ENCODE peak calls at places on chromosomes 12 and 14, in four cellular contexts. S is GM23338, P is IMR-90, R is HL-60. B is an unnamed sample.

GRCh38 chr12:2212537-2212936 is 159.8 kb downstream of the CACNA1C start:
- DNase-seq in S (no peak), P (no peak), R (no peak), B (no peak)

GRCh38 chr14:94536836-94537235 is 24.4 kb upstream of the SERPINA4 start:
- DNase-seq in S (peak), P (no peak), R (no peak), B (no peak)

GRCh38 chr14:100213956-100214767 is 24.8 kb upstream of the YY1 start:
- DNase-seq in S (peak), P (peak), R (peak), B (peak)

GRCh38 chr12:82650627-82651337 is 35.9 kb upstream of the TMTC2 start:
- DNase-seq in S (no peak), P (no peak), R (no peak), B (no peak)

GRCh38 chr12:41486718-41487117 is 298.6 kb downstream of the PDZRN4 start:
- DNase-seq in S (peak), P (peak), R (no peak), B (no peak)

GRCh38 chr12:57149309-57149900 is 2.0 kb upstream of the LRP1-AS start:
- DNase-seq in S (no peak), P (peak), R (no peak), B (peak)

GRCh38 chr12:118190266-118190665 is 54.3 kb downstream of the PEBP1 start:
- DNase-seq in S (peak), P (peak), R (no peak), B (peak)

GRCh38 chr14:89466460-89466859 is 49.4 kb upstream of the FOXN3 start:
- DNase-seq in S (no peak), P (no peak), R (peak), B (no peak)

GRCh38 chr12:58596381-58596780 is 323.9 kb downstream of the LRIG3 start:
- DNase-seq in S (no peak), P (no peak), R (no peak), B (no peak)

GRCh38 chr14:73634333-73634833 is 10.4 kb upstream of the DNAL1 start:
- DNase-seq in S (peak), P (no peak), R (no peak), B (no peak)

GRCh38 chr12:113149361-113150150 is at the start of gene CFAP73:
- DNase-seq in S (peak), P (peak), R (no peak), B (peak)

GRCh38 chr12:39581592-39581991 is 38.0 kb downstream of the ABCD2 start:
- DNase-seq in S (no peak), P (no peak), R (no peak), B (peak)

GRCh38 chr14:24271134-24271833 is at the start of gene RABGGTA:
- DNase-seq in S (peak), P (peak), R (peak), B (peak)

GRCh38 chr12:32070370-32070769 is 36.3 kb upstream of the BICD1 start:
- DNase-seq in S (no peak), P (no peak), R (no peak), B (no peak)

GRCh38 chr12:128298091-128298490 is 31.1 kb downstream of the TMEM132C start:
- DNase-seq in S (no peak), P (no peak), R (no peak), B (no peak)

GRCh38 chr12:64610092-64610659 is at the start of gene RASSF3:
- DNase-seq in S (peak), P (peak), R (peak), B (no peak)

GRCh38 chr14:91354221-91354916 is 63.3 kb downstream of the CCDC88C start:
- DNase-seq in S (no peak), P (no peak), R (no peak), B (peak)